ENCODE peak calls at places on chromosomes 13 and 19, in seven cellular contexts. N is HCT116, Q is neural progenitor cell, G is GM23338, X is PC-3, B is GM23248, K is MM.1S. T is an unnamed sample.

GRCh38 chr19:38266070-38266469 is 1.7 kb downstream of the SPINT2 start:
- DNase-seq in K (no peak), B (no peak), N (no peak), G (no peak), Q (no peak), X (peak; percentile 37), T (no peak)

GRCh38 chr13:112165712-112166111 is 98.8 kb downstream of the SOX1 start:
- DNase-seq in Q (no peak), X (no peak), G (peak; percentile 14), B (no peak), N (no peak), K (no peak), T (no peak)

GRCh38 chr13:110910013-110910890 is 4.6 kb downstream of the ANKRD10 start:
- DNase-seq in N (no peak), X (no peak), K (no peak), B (no peak), G (no peak), Q (no peak), T (no peak)

GRCh38 chr19:19533826-19534225 is 4.2 kb upstream of the CILP2 start:
- DNase-seq in X (no peak), N (no peak), K (no peak), G (peak; percentile 8), Q (no peak), B (no peak), T (no peak)

GRCh38 chr13:99757756-99758464 is 213.7 kb downstream of the ZIC5 start:
- DNase-seq in X (no peak), K (no peak), G (no peak), Q (no peak), B (no peak), N (no peak), T (no peak)

GRCh38 chr13:103289661-103290060 is 223.4 kb upstream of the SLC10A2 start:
- DNase-seq in X (no peak), Q (no peak), K (no peak), G (no peak), N (no peak), B (no peak), T (no peak)

GRCh38 chr19:35328851-35329285 is at the start of gene CD22:
- DNase-seq in N (no peak), K (no peak), Q (no peak), X (no peak), B (no peak), G (no peak), T (no peak)

GRCh38 chr13:57624565-57625435 is 6.7 kb upstream of the PCDH17 start:
- DNase-seq in X (peak; percentile 64), G (peak; percentile 90), K (peak; percentile 18), N (no peak), B (peak; percentile 66), Q (peak; percentile 86), T (peak; percentile 84)

GRCh38 chr19:47436712-47437401 is 17.5 kb upstream of the MEIS3 start:
- DNase-seq in B (peak; percentile 70), G (peak; percentile 93), X (peak; percentile 74), K (peak; percentile 70), Q (peak; percentile 88), N (peak; percentile 62), T (peak; percentile 88)

GRCh38 chr19:18000981-18001836 is 6.8 kb upstream of the ARRDC2 start:
- DNase-seq in G (peak; percentile 87), N (peak; percentile 81), K (no peak), X (peak; percentile 92), Q (peak; percentile 69), B (peak; percentile 96), T (peak; percentile 90)

GRCh38 chr19:10911579-10912363 is 16.7 kb downstream of the YIPF2 start:
- DNase-seq in X (no peak), B (no peak), K (no peak), G (no peak), Q (no peak), N (no peak), T (peak; percentile 2)

GRCh38 chr13:89755729-89756492 is 1591.6 kb upstream of the MIR17HG start:
- DNase-seq in N (no peak), Q (no peak), G (peak; percentile 22), X (no peak), K (peak; percentile 13), B (no peak), T (no peak)

GRCh38 chr13:110018009-110018408 is 231.6 kb upstream of the IRS2 start:
- DNase-seq in K (no peak), X (peak; percentile 60), G (no peak), B (peak; percentile 58), N (no peak), Q (no peak), T (no peak)

GRCh38 chr13:45178349-45179142 is 22.3 kb downstream of the KCTD4 start:
- DNase-seq in Q (no peak), G (no peak), K (no peak), B (peak; percentile 63), N (no peak), X (peak; percentile 39), T (peak; percentile 48)

GRCh38 chr13:62512194-62513141 is 1096.8 kb upstream of the PCDH20 start:
- DNase-seq in N (peak; percentile 35), G (peak; percentile 74), B (peak; percentile 46), X (peak; percentile 58), K (peak; percentile 53), Q (peak; percentile 69), T (peak; percentile 53)

GRCh38 chr19:29445246-29445645 is 80.5 kb upstream of the VSTM2B start:
- DNase-seq in B (no peak), N (no peak), K (no peak), Q (no peak), X (no peak), G (no peak), T (no peak)

GRCh38 chr13:86922936-86923335 is 748.2 kb upstream of the SLITRK5 start:
- DNase-seq in B (peak; percentile 37), G (no peak), X (no peak), Q (no peak), N (no peak), K (no peak), T (no peak)

GRCh38 chr13:66532146-66532545 is 698.0 kb downstream of the PCDH9 start:
- DNase-seq in N (no peak), X (peak; percentile 60), G (no peak), K (no peak), B (no peak), Q (no peak), T (no peak)

GRCh38 chr13:23505007-23505406 is 65.2 kb upstream of the TNFRSF19 start:
- DNase-seq in G (no peak), N (no peak), K (no peak), Q (no peak), X (peak; percentile 35), B (peak; percentile 72), T (no peak)

GRCh38 chr19:49056101-49056901 is 1.2 kb downstream of the CGB7 start:
- DNase-seq in N (peak; percentile 34), X (peak; percentile 52), B (peak; percentile 76), G (peak; percentile 76), Q (peak; percentile 87), K (peak; percentile 41), T (peak; percentile 74)

GRCh38 chr19:44141191-44142013 is at the start of gene ZNF234:
- DNase-seq in Q (peak; percentile 85), B (peak; percentile 88), K (no peak), X (peak; percentile 70), G (peak; percentile 76), N (peak; percentile 33), T (peak; percentile 87)

GRCh38 chr13:32537580-32538233 is 888 bp downstream of the N4BP2L2 start:
- DNase-seq in B (peak; percentile 32), X (no peak), K (no peak), Q (no peak), G (peak; percentile 19), N (peak; percentile 6), T (peak; percentile 40)

GRCh38 chr13:106810069-106810468 is 242.1 kb upstream of the ARGLU1 start:
- DNase-seq in N (no peak), B (no peak), K (no peak), Q (peak; percentile 77), G (no peak), X (no peak), T (no peak)

GRCh38 chr19:42469311-42470239 is 26.8 kb upstream of the CXCL17 start:
- DNase-seq in X (no peak), B (peak; percentile 19), Q (no peak), N (no peak), G (no peak), K (no peak), T (no peak)

GRCh38 chr19:5827891-5828660 is 11.4 kb downstream of the FUT6 start:
- DNase-seq in X (peak; percentile 88), N (peak; percentile 88), G (peak; percentile 94), B (peak; percentile 93), K (peak; percentile 92), Q (peak; percentile 97), T (peak; percentile 98)

GRCh38 chr13:77397636-77398035 is 70.7 kb upstream of the MYCBP2 start:
- DNase-seq in G (no peak), Q (no peak), K (no peak), X (no peak), B (peak; percentile 47), N (no peak), T (no peak)

GRCh38 chr13:98480915-98481510 is 95.9 kb downstream of the STK24 start:
- DNase-seq in K (no peak), N (no peak), B (no peak), G (no peak), Q (no peak), X (no peak), T (no peak)
- H3K4me1 ChIP-seq in K (peaks cover 23% of the 10 kb centered on the region), N (peaks cover 89% of the 10 kb centered on the region), B (peaks cover 41% of the 10 kb centered on the region), G (peaks cover 81% of the 10 kb centered on the region), Q (peaks cover 82% of the 10 kb centered on the region), X (peaks cover 56% of the 10 kb centered on the region), T (peaks cover 43% of the 10 kb centered on the region)

DNA sequence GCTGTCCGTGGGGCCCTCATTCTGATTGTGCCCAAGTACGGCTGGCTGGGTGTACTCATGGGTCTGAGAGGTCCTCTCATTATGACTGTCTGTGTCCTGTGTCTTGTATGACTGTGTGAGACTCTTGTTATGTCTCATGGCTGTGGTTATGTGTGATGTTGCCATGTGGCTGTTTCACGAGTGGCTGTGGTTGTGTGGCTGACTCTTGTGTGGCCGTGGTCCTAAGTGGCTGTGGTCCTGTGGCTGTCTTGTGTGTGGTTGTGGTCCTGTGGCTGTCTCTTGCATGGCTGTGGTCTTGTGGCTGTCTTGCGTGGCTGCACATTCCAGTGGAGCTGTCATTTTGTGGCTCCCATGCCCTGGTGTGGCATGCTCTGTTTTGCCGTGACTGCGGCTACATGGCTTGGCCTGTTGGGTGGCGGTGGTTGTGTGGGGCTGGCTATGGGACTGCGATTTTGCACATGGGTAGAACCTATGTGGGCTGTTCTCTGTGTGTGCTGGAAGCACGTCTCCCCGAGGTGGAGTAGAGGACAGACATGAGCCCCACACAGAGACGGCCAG is 2.5 kb downstream of the LYL1 start:
- DNase-seq in N (no peak), Q (no peak), B (peak; percentile 50), X (no peak), G (no peak), K (no peak), T (no peak)
- TF ChIP-seq EZH2 in N (no peak), Q (no peak), B (no peak), X (no peak), G (no peak), K (no peak), T (no peak)

GRCh38 chr19:16274466-16274865 is 50.2 kb upstream of the KLF2 start:
- DNase-seq in Q (no peak), B (peak; percentile 60), N (no peak), K (no peak), X (no peak), G (no peak), T (no peak)

GRCh38 chr19:16268676-16269319 is 55.8 kb upstream of the KLF2 start:
- DNase-seq in G (no peak), Q (no peak), X (no peak), B (no peak), N (no peak), K (no peak), T (no peak)

GRCh38 chr19:16273005-16273404 is 51.6 kb upstream of the KLF2 start:
- DNase-seq in X (no peak), G (peak; percentile 26), Q (peak; percentile 54), N (no peak), B (no peak), K (no peak), T (no peak)
- TF ChIP-seq EZH2phosphoT487 in X (no peak), G (no peak), Q (no peak), N (no peak), B (no peak), K (no peak), T (no peak)

GRCh38 chr19:33290082-33290815 is 12.1 kb downstream of the CEBPA start:
- DNase-seq in X (peak; percentile 43), K (no peak), B (no peak), G (no peak), N (no peak), Q (no peak), T (no peak)
- H3K4me1 ChIP-seq in X (peaks cover 43% of the 10 kb centered on the region), K (no peaks in the 10 kb centered on the region), B (peaks cover 11% of the 10 kb centered on the region), G (peaks cover 9% of the 10 kb centered on the region), N (peaks cover 46% of the 10 kb centered on the region), Q (peaks cover 8% of the 10 kb centered on the region), T (peaks cover 54% of the 10 kb centered on the region)

T was measured in hepatocyte.